ENCODE peak calls at places on chromosomes 4 and X, in seven cellular contexts. One of them, this sample, is unnamed.

GRCh38 chrX:16658284-16658683 is 8.3 kb downstream of the S100G start:
- DNase-seq in ELR: peak; percentile 87
- DNase-seq in type B pancreatic cell: no peak
- DNase-seq in CD4-positive, CD25-positive, alpha-beta regulatory T cell: no peak
- DNase-seq in pons: no peak
- DNase-seq in mucosa of descending colon: no peak
- DNase-seq in HS-5: peak; percentile 76
- DNase-seq in this sample: no peak

GRCh38 chr4:110195561-110196205 is 2.7 kb downstream of the ELOVL6 start:
- DNase-seq in type B pancreatic cell: no peak
- DNase-seq in CD4-positive, CD25-positive, alpha-beta regulatory T cell: no peak
- DNase-seq in ELR: no peak
- DNase-seq in mucosa of descending colon: peak; percentile 21
- DNase-seq in pons: peak; percentile 62
- DNase-seq in HS-5: no peak
- DNase-seq in this sample: no peak

GRCh38 chr4:182973421-182974340 is 56.5 kb upstream of the DCTD start:
- DNase-seq in CD4-positive, CD25-positive, alpha-beta regulatory T cell: no peak
- DNase-seq in mucosa of descending colon: no peak
- DNase-seq in HS-5: no peak
- DNase-seq in ELR: no peak
- DNase-seq in type B pancreatic cell: no peak
- DNase-seq in pons: no peak
- DNase-seq in this sample: no peak

GRCh38 chr4:74738756-74739155 is 55.6 kb downstream of the BTC start:
- DNase-seq in CD4-positive, CD25-positive, alpha-beta regulatory T cell: no peak
- DNase-seq in pons: no peak
- DNase-seq in HS-5: peak; percentile 47
- DNase-seq in ELR: peak; percentile 44
- DNase-seq in mucosa of descending colon: no peak
- DNase-seq in type B pancreatic cell: no peak
- DNase-seq in this sample: no peak

GRCh38 chr4:144647095-144647959 is 1.4 kb downstream of the HHIP start:
- DNase-seq in HS-5: no peak
- DNase-seq in CD4-positive, CD25-positive, alpha-beta regulatory T cell: no peak
- DNase-seq in mucosa of descending colon: no peak
- DNase-seq in ELR: peak; percentile 45
- DNase-seq in pons: peak; percentile 76
- DNase-seq in type B pancreatic cell: no peak
- DNase-seq in this sample: peak; percentile 37

GRCh38 chr4:4871267-4872147 is 12.0 kb downstream of the MSX1 start:
- DNase-seq in type B pancreatic cell: peak; percentile 66
- DNase-seq in ELR: no peak
- DNase-seq in CD4-positive, CD25-positive, alpha-beta regulatory T cell: no peak
- DNase-seq in mucosa of descending colon: no peak
- DNase-seq in HS-5: no peak
- DNase-seq in pons: no peak
- DNase-seq in this sample: no peak

GRCh38 chrX:54042609-54043010 is 1.7 kb downstream of the PHF8 start:
- DNase-seq in mucosa of descending colon: peak; percentile 30
- DNase-seq in HS-5: no peak
- DNase-seq in type B pancreatic cell: no peak
- DNase-seq in pons: peak; percentile 25
- DNase-seq in CD4-positive, CD25-positive, alpha-beta regulatory T cell: peak; percentile 15
- DNase-seq in ELR: peak; percentile 75
- DNase-seq in this sample: peak; percentile 55

GRCh38 chr4:168139336-168139735 is 47.0 kb downstream of the ANXA10 start:
- DNase-seq in ELR: peak; percentile 85
- DNase-seq in HS-5: peak; percentile 56
- DNase-seq in mucosa of descending colon: no peak
- DNase-seq in type B pancreatic cell: no peak
- DNase-seq in pons: no peak
- DNase-seq in CD4-positive, CD25-positive, alpha-beta regulatory T cell: no peak
- DNase-seq in this sample: no peak

GRCh38 chr4:107037188-107037587 is 1.1 kb upstream of the DKK2 start:
- DNase-seq in CD4-positive, CD25-positive, alpha-beta regulatory T cell: no peak
- DNase-seq in type B pancreatic cell: peak; percentile 73
- DNase-seq in pons: peak; percentile 49
- DNase-seq in mucosa of descending colon: peak; percentile 17
- DNase-seq in HS-5: no peak
- DNase-seq in ELR: peak; percentile 58
- DNase-seq in this sample: peak; percentile 74

GRCh38 chr4:24890561-24890960 is 22.3 kb downstream of the CCDC149 start:
- DNase-seq in ELR: no peak
- DNase-seq in HS-5: no peak
- DNase-seq in type B pancreatic cell: no peak
- DNase-seq in mucosa of descending colon: no peak
- DNase-seq in CD4-positive, CD25-positive, alpha-beta regulatory T cell: no peak
- DNase-seq in pons: no peak
- DNase-seq in this sample: no peak

GRCh38 chr4:156771171-156771837 is 200.3 kb downstream of the PDGFC start:
- DNase-seq in ELR: peak; percentile 62
- DNase-seq in type B pancreatic cell: no peak
- DNase-seq in mucosa of descending colon: no peak
- DNase-seq in HS-5: peak; percentile 92
- DNase-seq in pons: peak; percentile 79
- DNase-seq in CD4-positive, CD25-positive, alpha-beta regulatory T cell: no peak
- DNase-seq in this sample: no peak

GRCh38 chr4:139247241-139247640 is 32.8 kb downstream of the MGARP start:
- DNase-seq in pons: no peak
- DNase-seq in ELR: peak; percentile 56
- DNase-seq in type B pancreatic cell: no peak
- DNase-seq in HS-5: no peak
- DNase-seq in CD4-positive, CD25-positive, alpha-beta regulatory T cell: no peak
- DNase-seq in mucosa of descending colon: no peak
- DNase-seq in this sample: no peak

GRCh38 chr4:122806981-122807679 is 19.5 kb upstream of the FGF2 start:
- DNase-seq in pons: no peak
- DNase-seq in CD4-positive, CD25-positive, alpha-beta regulatory T cell: no peak
- DNase-seq in ELR: no peak
- DNase-seq in mucosa of descending colon: no peak
- DNase-seq in HS-5: no peak
- DNase-seq in type B pancreatic cell: no peak
- DNase-seq in this sample: no peak

GRCh38 chr4:40755609-40756008 is 5.9 kb downstream of the NSUN7 start:
- DNase-seq in pons: no peak
- DNase-seq in mucosa of descending colon: no peak
- DNase-seq in ELR: no peak
- DNase-seq in CD4-positive, CD25-positive, alpha-beta regulatory T cell: no peak
- DNase-seq in HS-5: no peak
- DNase-seq in type B pancreatic cell: no peak
- DNase-seq in this sample: no peak

GRCh38 chrX:22526339-22526738 is 253.6 kb downstream of the CBLL2 start:
- DNase-seq in CD4-positive, CD25-positive, alpha-beta regulatory T cell: no peak
- DNase-seq in type B pancreatic cell: no peak
- DNase-seq in ELR: peak; percentile 90
- DNase-seq in mucosa of descending colon: no peak
- DNase-seq in pons: no peak
- DNase-seq in HS-5: peak; percentile 67
- DNase-seq in this sample: no peak

GRCh38 chr4:26803462-26803861 is 57.2 kb upstream of the STIM2 start:
- DNase-seq in ELR: no peak
- DNase-seq in type B pancreatic cell: no peak
- DNase-seq in mucosa of descending colon: no peak
- DNase-seq in CD4-positive, CD25-positive, alpha-beta regulatory T cell: no peak
- DNase-seq in pons: peak; percentile 15
- DNase-seq in HS-5: no peak
- DNase-seq in this sample: no peak

GRCh38 chr4:163166041-163166579 is 580 bp downstream of the NAF1 start:
- DNase-seq in type B pancreatic cell: peak; percentile 72
- DNase-seq in pons: peak; percentile 16
- DNase-seq in mucosa of descending colon: peak; percentile 46
- DNase-seq in ELR: peak; percentile 61
- DNase-seq in HS-5: no peak
- DNase-seq in CD4-positive, CD25-positive, alpha-beta regulatory T cell: peak; percentile 42
- DNase-seq in this sample: peak; percentile 67

GRCh38 chr4:54318904-54319303 is 89.8 kb downstream of the PDGFRA start:
- DNase-seq in type B pancreatic cell: no peak
- DNase-seq in mucosa of descending colon: peak; percentile 17
- DNase-seq in HS-5: peak; percentile 2
- DNase-seq in pons: peak; percentile 40
- DNase-seq in CD4-positive, CD25-positive, alpha-beta regulatory T cell: no peak
- DNase-seq in ELR: peak; percentile 62
- DNase-seq in this sample: no peak

GRCh38 chr4:25697516-25697915 is 41.9 kb downstream of the SLC34A2 start:
- DNase-seq in HS-5: no peak
- DNase-seq in pons: no peak
- DNase-seq in ELR: no peak
- DNase-seq in mucosa of descending colon: no peak
- DNase-seq in type B pancreatic cell: no peak
- DNase-seq in CD4-positive, CD25-positive, alpha-beta regulatory T cell: no peak
- DNase-seq in this sample: no peak

GRCh38 chrX:11053351-11053750 is 57.8 kb upstream of the HCCS start:
- DNase-seq in mucosa of descending colon: no peak
- DNase-seq in HS-5: no peak
- DNase-seq in ELR: no peak
- DNase-seq in type B pancreatic cell: no peak
- DNase-seq in CD4-positive, CD25-positive, alpha-beta regulatory T cell: no peak
- DNase-seq in pons: no peak
- DNase-seq in this sample: no peak

This sample was measured in glutamatergic neuron.